ENCODE peak calls at places on chromosomes 6 and 20, in five cellular contexts. V, X, O, M and L are unnamed samples. For H3K4me1, the result is how much of the 10 kb centered on the place peaks cover.

GRCh38 chr6:131172237-131172636 is 37.0 kb downstream of the AKAP7 start:
- DNase-seq in O (no peak), V (no peak), M (no peak), X (no peak), L (no peak)

GRCh38 chr6:80608881-80609280 is 502.4 kb downstream of the BCKDHB start:
- DNase-seq in M (no peak), X (no peak), O (no peak), V (no peak), L (no peak)

GRCh38 chr6:41021832-41022231 is 17.2 kb downstream of the UNC5CL start:
- DNase-seq in M (peak), O (peak), V (no peak), X (peak), L (no peak)

GRCh38 chr6:20952605-20953004 is 418.3 kb downstream of the CDKAL1 start:
- DNase-seq in X (no peak), O (peak), M (no peak), V (peak), L (no peak)

GRCh38 chr20:20273281-20273680 is 94.6 kb upstream of the INSM1 start:
- DNase-seq in X (no peak), M (no peak), O (no peak), V (no peak), L (no peak)

GRCh38 chr6:9140861-9141534 is 705.7 kb upstream of the SLC35B3 start:
- DNase-seq in M (no peak), O (no peak), X (no peak), V (no peak), L (no peak)

GRCh38 chr6:142279350-142280180 is 22.2 kb upstream of the ADGRG6 start:
- DNase-seq in M (no peak), X (no peak), V (no peak), O (peak), L (no peak)

GRCh38 chr20:10637062-10637559 is 36.7 kb downstream of the JAG1 start:
- DNase-seq in O (no peak), X (no peak), M (no peak), V (no peak), L (no peak)

GRCh38 chr6:43255408-43256054 is 12.2 kb downstream of the TTBK1 start:
- DNase-seq in M (no peak), O (no peak), V (no peak), X (no peak), L (no peak)

GRCh38 chr6:15546591-15546990 is 116.2 kb downstream of the DTNBP1 start:
- DNase-seq in X (no peak), O (no peak), V (no peak), M (no peak), L (no peak)

GRCh38 chr6:117932676-117933075 is 25.6 kb downstream of the SLC35F1 start:
- DNase-seq in M (no peak), X (no peak), V (no peak), O (no peak), L (no peak)

GRCh38 chr20:25076201-25076600 is 5.7 kb downstream of the VSX1 start:
- DNase-seq in O (no peak), M (no peak), X (no peak), V (peak), L (no peak)

GRCh38 chr6:63689421-63689820 is 53.8 kb downstream of the PHF3 start:
- DNase-seq in X (no peak), V (no peak), O (peak), M (no peak), L (no peak)

GRCh38 chr6:166335378-166336366 is 6.7 kb downstream of the SFT2D1 start:
- DNase-seq in M (no peak), V (no peak), X (no peak), O (no peak), L (no peak)
- H3K27ac ChIP-seq in M (no peak), V (no peak), X (no peak), O (no peak), L (no peak)

GRCh38 chr6:158795516-158795915 is 23.7 kb downstream of the EZR start:
- DNase-seq in O (no peak), X (no peak), M (no peak), V (no peak), L (peak)

GRCh38 chr6:158796353-158796752 is 22.8 kb downstream of the EZR start:
- DNase-seq in X (no peak), M (no peak), V (no peak), O (no peak), L (no peak)

GRCh38 chr6:158799051-158799792 is 19.9 kb downstream of the EZR start:
- DNase-seq in M (no peak), X (no peak), V (no peak), O (peak), L (peak)

GRCh38 chr6:158798311-158798710 is 20.9 kb downstream of the EZR start:
- DNase-seq in V (no peak), X (no peak), M (no peak), O (no peak), L (peak)

GRCh38 chr6:158797331-158798202 is 21.6 kb downstream of the EZR start:
- DNase-seq in O (no peak), V (no peak), M (no peak), X (peak), L (no peak)
- H3K4me1 ChIP-seq in O (under half), V (half or more), M (half or more), X (half or more), L (half or more)

DNA sequence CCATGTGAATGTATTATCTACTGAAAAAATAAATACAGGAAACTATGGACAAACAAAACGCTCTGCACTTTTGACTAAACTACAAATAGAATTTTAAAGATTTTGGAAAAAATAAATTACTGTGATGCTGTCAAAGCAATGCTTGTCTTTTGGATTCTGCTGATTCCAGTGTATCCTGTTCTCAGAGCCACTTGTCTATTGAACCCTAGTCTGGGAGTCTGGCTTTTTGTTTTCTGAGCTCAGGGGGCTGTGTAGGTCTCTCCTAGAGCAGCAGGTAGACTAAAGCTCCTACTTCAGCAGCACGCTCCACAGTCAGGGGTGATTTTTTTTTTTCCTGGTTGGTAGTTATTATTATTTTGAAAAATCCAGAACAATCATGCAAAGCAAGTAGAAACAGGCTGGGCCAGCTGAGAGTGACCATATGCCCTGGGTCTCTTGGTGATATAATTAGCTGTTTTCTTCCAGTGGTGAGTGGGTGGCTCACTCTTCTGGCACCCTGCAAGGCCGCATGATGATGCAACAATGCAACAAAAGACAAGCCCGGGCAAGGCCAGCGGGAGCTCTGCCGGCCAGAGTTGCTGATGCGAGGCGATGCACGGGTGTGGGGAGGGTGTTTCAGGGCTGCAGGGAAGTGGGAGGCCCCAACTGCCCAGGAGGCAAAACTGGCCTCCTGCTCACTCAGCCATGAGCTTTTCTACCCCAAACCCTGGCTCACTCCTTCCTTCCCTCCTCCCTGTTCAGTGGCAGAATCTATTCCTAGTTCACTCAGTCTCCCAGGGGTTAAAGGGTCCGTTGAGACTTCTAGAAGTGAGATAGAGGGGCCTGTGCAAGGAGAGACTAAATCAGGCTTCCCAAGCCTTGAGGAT is 11.6 kb upstream of the CDKN1A start:
- DNase-seq in V (peak), O (peak), M (peak), X (peak), L (peak)
- H3K4me3 ChIP-seq in V (peak), O (no peak), M (no peak), X (no peak), L (no peak)

GRCh38 chr6:111409430-111409829 is 73.6 kb downstream of the REV3L start:
- DNase-seq in O (no peak), X (no peak), V (no peak), M (no peak), L (no peak)
- H3K27ac ChIP-seq in O (no peak), X (no peak), V (no peak), M (no peak), L (no peak)

DNA sequence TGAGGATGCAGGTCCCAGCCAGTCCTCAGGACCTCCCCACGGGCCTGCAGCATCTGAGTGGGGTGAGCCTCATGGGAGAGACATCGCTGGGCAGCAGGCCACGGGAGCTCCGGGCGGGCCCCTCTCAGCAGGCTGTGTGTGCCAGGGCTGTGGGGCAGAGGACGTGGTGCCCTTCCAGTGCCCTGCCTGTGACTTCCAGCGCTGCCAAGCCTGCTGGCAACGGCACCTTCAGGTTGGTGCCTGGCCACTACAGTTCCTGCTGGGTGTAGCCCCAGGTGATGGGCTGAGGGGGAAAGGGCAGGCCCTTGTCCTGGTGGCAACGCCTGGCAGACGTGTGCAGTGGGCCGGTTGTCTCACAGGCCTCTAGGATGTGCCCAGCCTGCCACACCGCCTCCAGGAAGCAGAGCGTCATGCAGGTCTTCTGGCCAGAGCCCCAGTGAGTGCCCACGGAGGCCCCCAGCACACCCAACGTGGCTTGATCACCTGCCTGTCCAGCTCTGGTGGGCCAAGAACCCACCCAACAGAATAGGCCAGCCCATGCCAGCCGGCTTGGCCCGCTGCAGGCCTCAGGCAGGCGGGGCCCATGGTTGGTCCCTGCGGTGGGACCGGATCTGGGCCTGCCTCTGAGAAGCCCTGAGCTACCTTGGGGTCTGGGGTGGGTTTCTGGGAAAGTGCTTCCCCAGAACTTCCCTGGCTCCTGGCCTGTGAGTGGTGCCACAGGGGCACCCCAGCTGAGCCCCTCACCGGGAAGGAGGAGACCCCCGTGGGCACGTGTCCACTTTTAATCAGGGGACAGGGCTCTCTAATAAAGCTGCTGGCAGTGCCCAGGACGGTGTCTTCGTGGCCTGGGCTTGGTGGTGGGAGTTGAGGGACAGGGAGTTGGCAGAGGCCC is 787 bp upstream of the TNFRSF6B start:
- DNase-seq in M (peak), O (no peak), V (no peak), X (no peak), L (no peak)
- H3K4me1 ChIP-seq in M (half or more), O (under half), V (half or more), X (under half), L (half or more)

DNA sequence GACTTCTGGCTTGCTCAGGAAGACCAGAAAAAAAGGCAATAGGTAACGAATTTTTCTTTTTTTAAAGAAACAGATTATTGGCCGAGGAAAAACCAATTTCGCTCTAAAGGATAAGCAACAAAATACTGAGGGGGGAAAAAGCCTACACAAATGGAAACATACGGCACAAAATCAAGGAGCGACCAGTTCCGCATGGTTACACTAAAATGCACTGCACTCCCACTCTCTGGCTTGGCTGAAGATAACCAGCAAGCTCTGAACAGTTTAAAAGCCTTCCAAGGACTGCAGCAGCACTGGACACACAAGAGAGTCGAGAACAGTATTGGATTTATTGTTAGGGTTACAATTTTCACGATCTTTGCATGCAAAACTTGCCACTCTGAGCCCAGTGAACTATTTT is 881 bp upstream of the MAP7 start:
- DNase-seq in X (peak), V (no peak), O (no peak), M (no peak), L (no peak)
- H3K4me3 ChIP-seq in X (peak), V (peak), O (no peak), M (peak), L (peak)